ENCODE peak calls at places on chromosomes 7 and 10, in four cellular contexts. One of them, this sample, is unnamed.

GRCh38 chr7:27364344-27364758 is 121.7 kb downstream of the EVX1 start:
- DNase-seq in activated CD8-positive, alpha-beta T cell treated with anti-CD3 and anti-CD28 coated beads for 36 hours: no peak
- DNase-seq in progenitor cell of endocrine pancreas: no peak
- DNase-seq in upper lobe of left lung: no peak
- DNase-seq in this sample: no peak

GRCh38 chr7:52540041-52540440 is 495.4 kb upstream of the POM121L12 start:
- DNase-seq in activated CD8-positive, alpha-beta T cell treated with anti-CD3 and anti-CD28 coated beads for 36 hours: peak; percentile 2
- DNase-seq in progenitor cell of endocrine pancreas: no peak
- DNase-seq in upper lobe of left lung: no peak
- DNase-seq in this sample: no peak

GRCh38 chr10:132507956-132508490 is 29.6 kb upstream of the INPP5A start:
- DNase-seq in progenitor cell of endocrine pancreas: no peak
- DNase-seq in activated CD8-positive, alpha-beta T cell treated with anti-CD3 and anti-CD28 coated beads for 36 hours: no peak
- DNase-seq in upper lobe of left lung: peak; percentile 18
- DNase-seq in this sample: no peak

GRCh38 chr10:101481256-101481655 is 106.8 kb downstream of the POLL start:
- DNase-seq in upper lobe of left lung: no peak
- DNase-seq in progenitor cell of endocrine pancreas: no peak
- DNase-seq in activated CD8-positive, alpha-beta T cell treated with anti-CD3 and anti-CD28 coated beads for 36 hours: no peak
- DNase-seq in this sample: no peak

GRCh38 chr10:102418612-102419560 is at the start of gene PSD:
- DNase-seq in activated CD8-positive, alpha-beta T cell treated with anti-CD3 and anti-CD28 coated beads for 36 hours: peak; percentile 17
- DNase-seq in upper lobe of left lung: no peak
- DNase-seq in progenitor cell of endocrine pancreas: no peak
- DNase-seq in this sample: peak; percentile 66

GRCh38 chr10:111211756-111212155 is 134.9 kb downstream of the ADRA2A start:
- DNase-seq in upper lobe of left lung: no peak
- DNase-seq in activated CD8-positive, alpha-beta T cell treated with anti-CD3 and anti-CD28 coated beads for 36 hours: no peak
- DNase-seq in progenitor cell of endocrine pancreas: no peak
- DNase-seq in this sample: no peak

GRCh38 chr10:133214468-133215410 is 15.3 kb upstream of the UTF1 start:
- DNase-seq in progenitor cell of endocrine pancreas: no peak
- DNase-seq in upper lobe of left lung: no peak
- DNase-seq in activated CD8-positive, alpha-beta T cell treated with anti-CD3 and anti-CD28 coated beads for 36 hours: no peak
- DNase-seq in this sample: no peak

GRCh38 chr7:27435461-27435860 is 192.9 kb downstream of the EVX1 start:
- DNase-seq in activated CD8-positive, alpha-beta T cell treated with anti-CD3 and anti-CD28 coated beads for 36 hours: no peak
- DNase-seq in progenitor cell of endocrine pancreas: no peak
- DNase-seq in upper lobe of left lung: no peak
- DNase-seq in this sample: no peak

GRCh38 chr10:63083904-63084689 is 49.0 kb upstream of the NRBF2 start:
- DNase-seq in upper lobe of left lung: peak; percentile 69
- DNase-seq in activated CD8-positive, alpha-beta T cell treated with anti-CD3 and anti-CD28 coated beads for 36 hours: peak; percentile 61
- DNase-seq in progenitor cell of endocrine pancreas: no peak
- DNase-seq in this sample: no peak

GRCh38 chr10:112000466-112000865 is 183.1 kb downstream of the GPAM start:
- DNase-seq in progenitor cell of endocrine pancreas: no peak
- DNase-seq in activated CD8-positive, alpha-beta T cell treated with anti-CD3 and anti-CD28 coated beads for 36 hours: no peak
- DNase-seq in upper lobe of left lung: no peak
- DNase-seq in this sample: no peak

GRCh38 chr10:97499561-97500296 is 1.0 kb downstream of the UBTD1 start:
- DNase-seq in progenitor cell of endocrine pancreas: no peak
- DNase-seq in upper lobe of left lung: peak; percentile 75
- DNase-seq in activated CD8-positive, alpha-beta T cell treated with anti-CD3 and anti-CD28 coated beads for 36 hours: no peak
- DNase-seq in this sample: no peak

GRCh38 chr7:113710310-113711106 is 208.3 kb downstream of the PPP1R3A start:
- DNase-seq in progenitor cell of endocrine pancreas: peak; percentile 19
- DNase-seq in activated CD8-positive, alpha-beta T cell treated with anti-CD3 and anti-CD28 coated beads for 36 hours: peak; percentile 46
- DNase-seq in upper lobe of left lung: peak; percentile 33
- DNase-seq in this sample: no peak

GRCh38 chr7:78702770-78703169 is 750.7 kb downstream of the MAGI2 start:
- DNase-seq in progenitor cell of endocrine pancreas: no peak
- DNase-seq in upper lobe of left lung: no peak
- DNase-seq in activated CD8-positive, alpha-beta T cell treated with anti-CD3 and anti-CD28 coated beads for 36 hours: no peak
- DNase-seq in this sample: no peak

GRCh38 chr7:151661556-151661955 is 141.9 kb upstream of the RHEB start:
- DNase-seq in upper lobe of left lung: no peak
- DNase-seq in activated CD8-positive, alpha-beta T cell treated with anti-CD3 and anti-CD28 coated beads for 36 hours: no peak
- DNase-seq in progenitor cell of endocrine pancreas: no peak
- DNase-seq in this sample: no peak

GRCh38 chr7:121366852-121367431 is 29.2 kb downstream of the FAM3C start:
- DNase-seq in activated CD8-positive, alpha-beta T cell treated with anti-CD3 and anti-CD28 coated beads for 36 hours: peak; percentile 33
- DNase-seq in progenitor cell of endocrine pancreas: no peak
- DNase-seq in upper lobe of left lung: no peak
- DNase-seq in this sample: no peak

GRCh38 chr10:129877773-129878371 is 86.2 kb downstream of the EBF3 start:
- DNase-seq in progenitor cell of endocrine pancreas: no peak
- DNase-seq in activated CD8-positive, alpha-beta T cell treated with anti-CD3 and anti-CD28 coated beads for 36 hours: peak; percentile 57
- DNase-seq in upper lobe of left lung: no peak
- DNase-seq in this sample: no peak

GRCh38 chr10:31404640-31405039 is 85.6 kb downstream of the ZEB1 start:
- DNase-seq in activated CD8-positive, alpha-beta T cell treated with anti-CD3 and anti-CD28 coated beads for 36 hours: no peak
- DNase-seq in progenitor cell of endocrine pancreas: no peak
- DNase-seq in upper lobe of left lung: no peak
- DNase-seq in this sample: no peak

GRCh38 chr7:31145339-31145738 is 93.2 kb downstream of the ADCYAP1R1 start:
- DNase-seq in upper lobe of left lung: no peak
- DNase-seq in activated CD8-positive, alpha-beta T cell treated with anti-CD3 and anti-CD28 coated beads for 36 hours: no peak
- DNase-seq in progenitor cell of endocrine pancreas: no peak
- DNase-seq in this sample: no peak

GRCh38 chr7:143447500-143447899 is 4.2 kb downstream of the TAS2R60 start:
- DNase-seq in progenitor cell of endocrine pancreas: no peak
- DNase-seq in upper lobe of left lung: no peak
- DNase-seq in activated CD8-positive, alpha-beta T cell treated with anti-CD3 and anti-CD28 coated beads for 36 hours: no peak
- DNase-seq in this sample: no peak

GRCh38 chr7:135976312-135977019 is 693 bp downstream of the MTPN start:
- DNase-seq in progenitor cell of endocrine pancreas: no peak
- DNase-seq in activated CD8-positive, alpha-beta T cell treated with anti-CD3 and anti-CD28 coated beads for 36 hours: peak; percentile 49
- DNase-seq in upper lobe of left lung: peak; percentile 27
- DNase-seq in this sample: no peak

GRCh38 chr10:90204131-90204955 is 503.0 kb downstream of the KIF20B start:
- DNase-seq in progenitor cell of endocrine pancreas: no peak
- DNase-seq in upper lobe of left lung: no peak
- DNase-seq in activated CD8-positive, alpha-beta T cell treated with anti-CD3 and anti-CD28 coated beads for 36 hours: no peak
- DNase-seq in this sample: no peak

GRCh38 chr7:149855368-149856305 is 17.5 kb downstream of the ZNF862 start:
- DNase-seq in progenitor cell of endocrine pancreas: no peak
- DNase-seq in upper lobe of left lung: no peak
- DNase-seq in activated CD8-positive, alpha-beta T cell treated with anti-CD3 and anti-CD28 coated beads for 36 hours: no peak
- DNase-seq in this sample: no peak

GRCh38 chr10:85100495-85100894 is 772.1 kb downstream of the CCSER2 start:
- DNase-seq in progenitor cell of endocrine pancreas: no peak
- DNase-seq in upper lobe of left lung: no peak
- DNase-seq in activated CD8-positive, alpha-beta T cell treated with anti-CD3 and anti-CD28 coated beads for 36 hours: no peak
- DNase-seq in this sample: no peak

DNA sequence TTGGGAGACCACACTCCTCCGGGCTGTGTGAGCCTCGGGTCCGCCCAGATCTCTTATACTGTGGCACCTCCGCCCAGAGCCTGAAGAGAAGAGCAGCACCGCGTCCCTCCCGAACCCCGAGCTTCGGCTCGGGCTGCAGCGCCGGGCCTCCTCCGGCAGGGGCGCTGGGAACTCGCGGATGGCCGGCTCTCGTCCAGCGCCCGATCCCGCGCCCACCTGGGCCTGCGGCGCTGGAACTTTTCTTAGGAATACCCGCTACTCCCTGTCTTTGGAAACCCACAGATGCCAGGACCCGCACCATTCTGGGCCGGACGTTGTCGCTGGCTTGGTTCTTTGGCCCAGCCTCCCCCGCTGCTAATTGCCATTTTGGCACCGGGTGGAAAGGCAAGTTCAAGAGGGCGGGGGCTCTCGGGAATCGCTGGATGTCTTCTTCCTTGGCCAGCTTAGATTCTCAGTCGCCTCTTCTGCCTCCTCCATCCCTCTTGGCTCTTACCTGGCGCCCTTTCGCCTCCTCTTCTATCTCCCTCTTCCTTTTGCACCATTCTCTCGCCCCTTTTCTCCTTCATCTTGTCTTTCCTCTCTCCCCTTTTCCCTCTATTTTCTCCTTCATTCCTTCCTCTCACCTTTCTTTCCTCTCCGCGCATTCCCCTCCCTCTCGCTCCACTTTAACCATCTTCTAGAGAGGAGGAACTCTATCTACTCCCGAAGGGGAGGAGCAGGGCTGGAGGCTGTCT is 2.1 kb upstream of the SORCS3 start:
- DNase-seq in progenitor cell of endocrine pancreas: peak; percentile 51
- DNase-seq in activated CD8-positive, alpha-beta T cell treated with anti-CD3 and anti-CD28 coated beads for 36 hours: no peak
- DNase-seq in upper lobe of left lung: no peak
- DNase-seq in this sample: peak; percentile 77
- TF ChIP-seq CTCF in progenitor cell of endocrine pancreas: peak; percentile 82
- TF ChIP-seq CTCF in activated CD8-positive, alpha-beta T cell treated with anti-CD3 and anti-CD28 coated beads for 36 hours: peak; percentile 58
- TF ChIP-seq CTCF in upper lobe of left lung: no peak
- TF ChIP-seq CTCF in this sample: peak; percentile 86

GRCh38 chr10:43106256-43107091 is 29.6 kb downstream of the RET start:
- DNase-seq in progenitor cell of endocrine pancreas: no peak
- DNase-seq in activated CD8-positive, alpha-beta T cell treated with anti-CD3 and anti-CD28 coated beads for 36 hours: no peak
- DNase-seq in upper lobe of left lung: no peak
- DNase-seq in this sample: no peak

GRCh38 chr10:43105793-43106158 is 28.9 kb downstream of the RET start:
- DNase-seq in upper lobe of left lung: no peak
- DNase-seq in activated CD8-positive, alpha-beta T cell treated with anti-CD3 and anti-CD28 coated beads for 36 hours: no peak
- DNase-seq in progenitor cell of endocrine pancreas: no peak
- DNase-seq in this sample: no peak

GRCh38 chr10:43102063-43102828 is 25.4 kb downstream of the RET start:
- DNase-seq in activated CD8-positive, alpha-beta T cell treated with anti-CD3 and anti-CD28 coated beads for 36 hours: no peak
- DNase-seq in upper lobe of left lung: no peak
- DNase-seq in progenitor cell of endocrine pancreas: no peak
- DNase-seq in this sample: no peak

GRCh38 chr10:43108951-43109350 is 29.3 kb upstream of the CSGALNACT2 start:
- DNase-seq in upper lobe of left lung: no peak
- DNase-seq in progenitor cell of endocrine pancreas: no peak
- DNase-seq in activated CD8-positive, alpha-beta T cell treated with anti-CD3 and anti-CD28 coated beads for 36 hours: no peak
- DNase-seq in this sample: no peak

GRCh38 chr10:43105119-43105792 is 28.4 kb downstream of the RET start:
- DNase-seq in activated CD8-positive, alpha-beta T cell treated with anti-CD3 and anti-CD28 coated beads for 36 hours: peak; percentile 85
- DNase-seq in progenitor cell of endocrine pancreas: peak; percentile 74
- DNase-seq in upper lobe of left lung: peak; percentile 83
- DNase-seq in this sample: peak; percentile 90
- TF ChIP-seq CTCF in activated CD8-positive, alpha-beta T cell treated with anti-CD3 and anti-CD28 coated beads for 36 hours: peak; percentile 100
- TF ChIP-seq CTCF in progenitor cell of endocrine pancreas: peak; percentile 99
- TF ChIP-seq CTCF in upper lobe of left lung: peak; percentile 99
- TF ChIP-seq CTCF in this sample: peak; percentile 99

GRCh38 chr7:116862234-116863167 is at the start of gene CAPZA2:
- DNase-seq in progenitor cell of endocrine pancreas: peak; percentile 93
- DNase-seq in activated CD8-positive, alpha-beta T cell treated with anti-CD3 and anti-CD28 coated beads for 36 hours: peak; percentile 93
- DNase-seq in upper lobe of left lung: peak; percentile 95
- DNase-seq in this sample: peak; percentile 97
- TF ChIP-seq CTCF in progenitor cell of endocrine pancreas: peak; percentile 32
- TF ChIP-seq CTCF in activated CD8-positive, alpha-beta T cell treated with anti-CD3 and anti-CD28 coated beads for 36 hours: peak; percentile 42
- TF ChIP-seq CTCF in upper lobe of left lung: peak; percentile 76
- TF ChIP-seq CTCF in this sample: peak; percentile 71

GRCh38 chr7:156820445-156821063 is 72.4 kb downstream of the LMBR1 start:
- DNase-seq in progenitor cell of endocrine pancreas: no peak
- DNase-seq in upper lobe of left lung: no peak
- DNase-seq in activated CD8-positive, alpha-beta T cell treated with anti-CD3 and anti-CD28 coated beads for 36 hours: no peak
- DNase-seq in this sample: no peak
- TF ChIP-seq CTCF in progenitor cell of endocrine pancreas: peak; percentile 41
- TF ChIP-seq CTCF in upper lobe of left lung: no peak
- TF ChIP-seq CTCF in activated CD8-positive, alpha-beta T cell treated with anti-CD3 and anti-CD28 coated beads for 36 hours: peak; percentile 62
- TF ChIP-seq CTCF in this sample: peak; percentile 57

GRCh38 chr7:39949980-39950472 is at the start of gene CDK13:
- DNase-seq in activated CD8-positive, alpha-beta T cell treated with anti-CD3 and anti-CD28 coated beads for 36 hours: peak; percentile 93
- DNase-seq in progenitor cell of endocrine pancreas: peak; percentile 62
- DNase-seq in upper lobe of left lung: peak; percentile 85
- DNase-seq in this sample: peak; percentile 85

GRCh38 chr7:39948932-39949928 is 826 bp upstream of the CDK13 start:
- DNase-seq in upper lobe of left lung: peak; percentile 98
- DNase-seq in progenitor cell of endocrine pancreas: peak; percentile 93
- DNase-seq in activated CD8-positive, alpha-beta T cell treated with anti-CD3 and anti-CD28 coated beads for 36 hours: peak; percentile 98
- DNase-seq in this sample: peak; percentile 98

GRCh38 chr7:39951943-39952194 is 1.8 kb downstream of the CDK13 start:
- DNase-seq in activated CD8-positive, alpha-beta T cell treated with anti-CD3 and anti-CD28 coated beads for 36 hours: no peak
- DNase-seq in progenitor cell of endocrine pancreas: no peak
- DNase-seq in upper lobe of left lung: no peak
- DNase-seq in this sample: no peak

GRCh38 chr7:39951156-39951942 is 1.3 kb downstream of the CDK13 start:
- DNase-seq in upper lobe of left lung: peak; percentile 74
- DNase-seq in progenitor cell of endocrine pancreas: peak; percentile 59
- DNase-seq in activated CD8-positive, alpha-beta T cell treated with anti-CD3 and anti-CD28 coated beads for 36 hours: peak; percentile 84
- DNase-seq in this sample: peak; percentile 75

GRCh38 chr7:39950473-39951155 is 558 bp downstream of the CDK13 start:
- DNase-seq in progenitor cell of endocrine pancreas: peak; percentile 35
- DNase-seq in activated CD8-positive, alpha-beta T cell treated with anti-CD3 and anti-CD28 coated beads for 36 hours: peak; percentile 58
- DNase-seq in upper lobe of left lung: peak; percentile 40
- DNase-seq in this sample: peak; percentile 72
- TF ChIP-seq CTCF in progenitor cell of endocrine pancreas: no peak
- TF ChIP-seq CTCF in activated CD8-positive, alpha-beta T cell treated with anti-CD3 and anti-CD28 coated beads for 36 hours: no peak
- TF ChIP-seq CTCF in upper lobe of left lung: no peak
- TF ChIP-seq CTCF in this sample: no peak

GRCh38 chr10:35379226-35380137 is 43.2 kb downstream of the CCNY start:
- DNase-seq in upper lobe of left lung: no peak
- DNase-seq in activated CD8-positive, alpha-beta T cell treated with anti-CD3 and anti-CD28 coated beads for 36 hours: peak; percentile 48
- DNase-seq in progenitor cell of endocrine pancreas: no peak
- DNase-seq in this sample: no peak
- TF ChIP-seq CTCF in upper lobe of left lung: no peak
- TF ChIP-seq CTCF in activated CD8-positive, alpha-beta T cell treated with anti-CD3 and anti-CD28 coated beads for 36 hours: no peak
- TF ChIP-seq CTCF in progenitor cell of endocrine pancreas: no peak
- TF ChIP-seq CTCF in this sample: no peak

GRCh38 chr7:67937717-67938191 is 941.1 kb downstream of the TYW1 start:
- DNase-seq in progenitor cell of endocrine pancreas: no peak
- DNase-seq in upper lobe of left lung: peak; percentile 48
- DNase-seq in activated CD8-positive, alpha-beta T cell treated with anti-CD3 and anti-CD28 coated beads for 36 hours: no peak
- DNase-seq in this sample: no peak
- TF ChIP-seq CTCF in progenitor cell of endocrine pancreas: no peak
- TF ChIP-seq CTCF in upper lobe of left lung: no peak
- TF ChIP-seq CTCF in activated CD8-positive, alpha-beta T cell treated with anti-CD3 and anti-CD28 coated beads for 36 hours: no peak
- TF ChIP-seq CTCF in this sample: no peak

DNA sequence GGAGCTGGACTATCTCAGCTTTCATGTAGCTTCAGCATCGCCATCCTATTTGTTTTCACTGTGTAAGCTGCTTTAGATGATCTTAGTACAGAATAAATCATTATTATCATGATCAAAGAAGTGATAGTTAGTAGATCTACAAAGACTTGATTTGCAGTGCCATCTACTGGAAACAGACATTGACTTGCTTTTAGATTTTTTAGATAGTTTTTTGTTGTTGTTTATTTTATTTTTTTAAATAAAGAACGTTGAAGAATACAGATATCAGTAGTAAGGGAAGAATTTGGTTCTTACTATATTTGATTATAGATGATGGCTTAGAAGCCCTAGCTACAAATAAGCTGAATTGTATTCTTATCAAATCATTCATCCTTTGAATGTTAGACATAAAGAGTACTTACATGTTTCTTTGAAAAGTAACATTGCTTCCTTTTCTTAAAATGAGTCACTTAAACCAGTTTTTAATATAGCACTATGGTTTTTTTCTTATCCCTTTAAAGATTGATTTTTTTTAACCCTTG is 6.3 kb upstream of the SFMBT2 start:
- DNase-seq in activated CD8-positive, alpha-beta T cell treated with anti-CD3 and anti-CD28 coated beads for 36 hours: no peak
- DNase-seq in progenitor cell of endocrine pancreas: no peak
- DNase-seq in upper lobe of left lung: no peak
- DNase-seq in this sample: no peak
- TF ChIP-seq CTCF in activated CD8-positive, alpha-beta T cell treated with anti-CD3 and anti-CD28 coated beads for 36 hours: peak; percentile 73
- TF ChIP-seq CTCF in progenitor cell of endocrine pancreas: peak; percentile 41
- TF ChIP-seq CTCF in upper lobe of left lung: peak; percentile 20
- TF ChIP-seq CTCF in this sample: peak; percentile 73